ENCODE peak calls at places on chromosome 3, in four cellular contexts. L, B, U and I are unnamed samples.
A peak's percentile ranks its signal among the peaks of the same experiment; 100 is the strongest.

GRCh38 chr3:48407542-48408099 is 22.3 kb downstream of the PLXNB1 start:
- DNase-seq in L (peak; percentile 9), B (peak; percentile 72), U (no peak), I (peak; percentile 12)

GRCh38 chr3:115018694-115019093 is 128.4 kb downstream of the ZBTB20 start:
- DNase-seq in L (no peak), B (no peak), U (no peak), I (no peak)

GRCh38 chr3:55426486-55426885 is 60.6 kb downstream of the WNT5A start:
- DNase-seq in L (no peak), B (peak; percentile 27), U (no peak), I (no peak)

GRCh38 chr3:125357032-125357658 is 18.0 kb downstream of the ZNF148 start:
- DNase-seq in L (peak; percentile 86), B (peak; percentile 89), U (no peak), I (peak; percentile 86)

GRCh38 chr3:114675104-114675503 is 381.3 kb downstream of the TIGIT start:
- DNase-seq in L (no peak), B (no peak), U (no peak), I (no peak)

GRCh38 chr3:45665101-45665572 is 24.1 kb upstream of the SACM1L start:
- DNase-seq in L (peak; percentile 38), B (no peak), U (peak; percentile 76), I (no peak)

GRCh38 chr3:31752305-31753049 is 219.8 kb downstream of the STT3B start:
- DNase-seq in L (no peak), B (no peak), U (no peak), I (no peak)

GRCh38 chr3:11522953-11523792 is 120.5 kb downstream of the VGLL4 start:
- DNase-seq in L (no peak), B (no peak), U (no peak), I (no peak)

GRCh38 chr3:140399853-140400252 is 278.0 kb upstream of the TRIM42 start:
- DNase-seq in L (no peak), B (no peak), U (no peak), I (no peak)

GRCh38 chr3:59782664-59783063 is 732.8 kb upstream of the CFAP20DC start:
- DNase-seq in L (no peak), B (no peak), U (no peak), I (no peak)

GRCh38 chr3:188827078-188827477 is 344.7 kb upstream of the TPRG1 start:
- DNase-seq in L (no peak), B (no peak), U (no peak), I (no peak)
- TF ChIP-seq CTCF in L (no peak), B (no peak), U (no peak), I (no peak)

GRCh38 chr3:49534581-49535495 is 19.4 kb upstream of the BSN start:
- DNase-seq in L (no peak), B (peak; percentile 57), U (no peak), I (no peak)

GRCh38 chr3:49539659-49540560 is 14.4 kb upstream of the BSN start:
- DNase-seq in L (peak; percentile 96), B (peak; percentile 99), U (peak; percentile 93), I (peak; percentile 100)

GRCh38 chr3:49535971-49536874 is 18.1 kb upstream of the BSN start:
- DNase-seq in L (no peak), B (peak; percentile 69), U (no peak), I (no peak)

GRCh38 chr3:49533786-49534519 is 20.3 kb upstream of the BSN start:
- DNase-seq in L (no peak), B (peak; percentile 57), U (no peak), I (no peak)

DNA sequence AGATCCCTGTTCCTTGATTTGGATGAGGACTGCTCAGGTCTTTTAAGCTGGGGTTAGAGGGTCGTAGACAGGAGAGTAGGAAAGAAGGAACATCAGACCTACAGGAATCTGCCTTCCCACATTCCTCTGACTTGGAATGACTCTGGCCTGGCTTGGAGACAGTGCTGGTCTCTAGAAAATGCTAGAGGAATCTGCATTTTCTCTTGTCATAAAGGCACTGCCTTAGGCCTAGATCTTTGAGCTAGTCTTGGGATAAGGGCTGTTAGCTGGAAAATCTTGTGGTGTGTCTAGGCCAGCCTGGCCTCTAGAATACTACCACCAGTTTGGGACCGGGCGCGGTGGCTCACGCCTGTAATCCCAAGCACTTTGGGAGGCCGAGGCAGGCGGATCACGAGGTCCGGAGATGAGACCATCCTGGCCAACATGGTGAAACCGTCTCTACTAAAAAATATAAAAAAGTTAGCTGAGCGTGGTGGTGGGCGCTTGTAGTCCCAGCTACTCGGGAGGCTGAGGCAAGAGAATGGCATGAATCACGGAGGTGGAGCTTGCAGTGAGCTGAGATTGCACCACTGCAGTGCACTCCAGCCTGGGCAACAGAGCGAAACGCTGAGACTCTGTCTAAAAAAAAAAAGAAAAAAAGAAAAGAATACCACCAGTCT is 17.3 kb upstream of the BSN start:
- DNase-seq in L (no peak), B (peak; percentile 65), U (no peak), I (no peak)
- TF ChIP-seq CTCF in L (no peak), B (no peak), U (no peak), I (no peak)

DNA sequence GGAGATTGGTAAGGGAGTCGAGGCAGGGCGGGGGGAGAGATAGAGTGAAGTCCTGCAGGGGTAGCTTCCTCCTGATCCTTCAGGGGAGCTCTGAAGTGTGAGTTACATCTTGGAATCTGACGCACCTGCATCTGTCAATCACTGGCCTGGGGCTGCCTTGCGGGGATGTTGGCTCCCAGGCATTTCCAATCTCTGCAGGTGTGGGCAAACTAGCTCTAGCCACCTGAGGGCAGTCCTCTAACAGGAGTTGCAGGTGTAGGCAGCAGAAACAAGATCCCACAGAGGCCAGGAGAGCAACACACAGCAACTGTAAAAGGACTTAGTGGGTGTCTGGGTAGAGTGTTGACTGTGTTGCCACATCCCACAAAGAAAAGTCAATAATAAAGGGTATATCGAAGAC is 63.6 kb downstream of the ZNF621 start:
- DNase-seq in L (no peak), B (no peak), U (no peak), I (no peak)
- TF ChIP-seq CTCF in L (no peak), B (no peak), U (peak; percentile 37), I (no peak)

GRCh38 chr3:130480736-130481135 is 36.2 kb upstream of the COL6A6 start:
- DNase-seq in L (no peak), B (peak; percentile 78), U (no peak), I (no peak)
- TF ChIP-seq CTCF in L (no peak), B (peak; percentile 26), U (peak; percentile 27), I (no peak)

DNA sequence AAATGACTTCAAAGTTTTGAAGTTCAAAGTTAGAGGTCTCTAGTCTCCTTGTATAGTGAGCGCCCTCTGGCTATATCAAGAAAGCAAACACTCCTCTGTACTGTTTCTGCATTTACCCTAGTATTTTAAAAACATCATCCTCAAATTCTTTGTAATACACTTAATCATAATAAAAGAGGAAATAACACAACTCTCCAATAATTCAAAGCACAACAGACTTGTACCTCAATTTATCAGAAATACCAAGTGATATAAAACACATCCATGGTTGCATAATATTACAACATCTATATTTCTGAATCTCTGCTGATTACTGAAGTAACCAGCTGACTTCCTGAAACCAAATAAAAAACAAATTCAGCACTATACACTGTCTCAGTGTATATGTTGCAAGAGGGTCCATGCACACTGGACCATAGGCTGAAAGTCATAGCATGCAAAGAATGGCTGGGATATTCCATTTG is 12.5 kb downstream of the PLOD2 start:
- DNase-seq in L (no peak), B (no peak), U (no peak), I (no peak)
- TF ChIP-seq CTCF in L (no peak), B (peak; percentile 40), U (peak; percentile 33), I (no peak)

GRCh38 chr3:84825817-84826216 is 133.0 kb upstream of the CADM2 start:
- DNase-seq in L (no peak), B (no peak), U (no peak), I (no peak)
- TF ChIP-seq CTCF in L (no peak), B (no peak), U (no peak), I (no peak)

DNA sequence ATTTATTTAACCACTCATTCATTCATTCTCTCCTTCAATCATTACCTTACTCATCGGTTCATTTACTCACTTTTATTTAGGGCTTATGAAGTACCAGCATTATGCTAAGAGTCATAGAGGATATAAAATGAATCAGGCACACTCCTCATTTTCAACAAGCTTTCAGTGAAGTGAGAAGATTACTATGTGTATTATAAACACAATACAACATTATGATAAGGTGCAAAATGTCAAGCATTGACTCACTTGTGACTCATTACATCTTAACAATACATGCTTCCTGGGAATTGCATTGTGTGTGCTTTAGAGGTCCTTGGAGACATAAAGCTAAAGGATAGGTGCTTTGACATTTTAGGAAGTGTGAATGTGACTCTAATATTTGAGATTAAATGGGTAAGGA is 60.4 kb downstream of the PLAAT1 start:
- DNase-seq in L (no peak), B (no peak), U (no peak), I (no peak)
- TF ChIP-seq CTCF in L (no peak), B (no peak), U (no peak), I (no peak)

GRCh38 chr3:103410231-103410630 is 975.4 kb downstream of the ZPLD1 start:
- DNase-seq in L (no peak), B (no peak), U (no peak), I (no peak)
- TF ChIP-seq CTCF in L (no peak), B (no peak), U (peak; percentile 58), I (no peak)

GRCh38 chr3:14651440-14652251 is at the start of gene CCDC174:
- DNase-seq in L (peak; percentile 90), B (peak; percentile 95), U (peak; percentile 100), I (peak; percentile 94)
- TF ChIP-seq CTCF in L (no peak), B (no peak), U (no peak), I (no peak)